ENCODE peak calls at places on chromosome 21, in six cellular contexts. One of them, this sample, is unnamed.

GRCh38 chr21:38242036-38242435 is 14.8 kb upstream of the KCNJ15 start:
- DNase-seq in AG08396: no peak
- DNase-seq in AG09309: no peak
- DNase-seq in GM13977: no peak
- DNase-seq in NCI-H1105: no peak
- DNase-seq in psoas muscle: no peak
- DNase-seq in this sample: no peak

GRCh38 chr21:44425307-44425894 is 29.9 kb upstream of the LRRC3 start:
- DNase-seq in AG08396: no peak
- DNase-seq in AG09309: no peak
- DNase-seq in GM13977: no peak
- DNase-seq in NCI-H1105: no peak
- DNase-seq in psoas muscle: no peak
- DNase-seq in this sample: no peak

GRCh38 chr21:37673801-37674575 is 242.3 kb downstream of the KCNJ6 start:
- DNase-seq in AG08396: no peak
- DNase-seq in AG09309: no peak
- DNase-seq in GM13977: no peak
- DNase-seq in NCI-H1105: no peak
- DNase-seq in psoas muscle: no peak
- DNase-seq in this sample: no peak

GRCh38 chr21:41953831-41954653 is at the start of gene C2CD2:
- DNase-seq in AG08396: peak
- DNase-seq in AG09309: no peak
- DNase-seq in GM13977: peak
- DNase-seq in NCI-H1105: no peak
- DNase-seq in psoas muscle: peak
- DNase-seq in this sample: no peak

GRCh38 chr21:45950740-45951515 is 30.6 kb upstream of the COL6A1 start:
- DNase-seq in AG08396: peak
- DNase-seq in AG09309: no peak
- DNase-seq in GM13977: no peak
- DNase-seq in NCI-H1105: peak
- DNase-seq in psoas muscle: peak
- DNase-seq in this sample: no peak

GRCh38 chr21:31110430-31110829 is 72.2 kb upstream of the KRTAP19-8 start:
- DNase-seq in AG08396: no peak
- DNase-seq in AG09309: no peak
- DNase-seq in GM13977: no peak
- DNase-seq in NCI-H1105: no peak
- DNase-seq in psoas muscle: no peak
- DNase-seq in this sample: no peak

GRCh38 chr21:42317826-42318746 is 2.9 kb upstream of the TFF3 start:
- DNase-seq in AG08396: no peak
- DNase-seq in AG09309: no peak
- DNase-seq in GM13977: no peak
- DNase-seq in NCI-H1105: no peak
- DNase-seq in psoas muscle: no peak
- DNase-seq in this sample: peak

GRCh38 chr21:25307489-25307888 is 299.8 kb downstream of the MRPL39 start:
- DNase-seq in AG08396: peak
- DNase-seq in AG09309: no peak
- DNase-seq in GM13977: no peak
- DNase-seq in NCI-H1105: no peak
- DNase-seq in psoas muscle: no peak
- DNase-seq in this sample: no peak

GRCh38 chr21:43361493-43362296 is 65.2 kb downstream of the SIK1 start:
- DNase-seq in AG08396: peak
- DNase-seq in AG09309: no peak
- DNase-seq in GM13977: peak
- DNase-seq in NCI-H1105: no peak
- DNase-seq in psoas muscle: peak
- DNase-seq in this sample: no peak

GRCh38 chr21:29209696-29210095 is 79.3 kb downstream of the MAP3K7CL start:
- DNase-seq in AG08396: no peak
- DNase-seq in AG09309: no peak
- DNase-seq in GM13977: no peak
- DNase-seq in NCI-H1105: no peak
- DNase-seq in psoas muscle: no peak
- DNase-seq in this sample: no peak

GRCh38 chr21:36059823-36060158 is 535 bp downstream of the SETD4 start:
- DNase-seq in AG08396: peak
- DNase-seq in AG09309: no peak
- DNase-seq in GM13977: no peak
- DNase-seq in NCI-H1105: peak
- DNase-seq in psoas muscle: peak
- DNase-seq in this sample: no peak

GRCh38 chr21:46570119-46570518 is 34.8 kb downstream of the S100B start:
- DNase-seq in AG08396: no peak
- DNase-seq in AG09309: no peak
- DNase-seq in GM13977: no peak
- DNase-seq in NCI-H1105: no peak
- DNase-seq in psoas muscle: no peak
- DNase-seq in this sample: no peak

GRCh38 chr21:32411366-32412161 is 942 bp upstream of the EVA1C start:
- DNase-seq in AG08396: peak
- DNase-seq in AG09309: no peak
- DNase-seq in GM13977: no peak
- DNase-seq in NCI-H1105: peak
- DNase-seq in psoas muscle: peak
- DNase-seq in this sample: no peak

GRCh38 chr21:36661511-36662309 is 37.2 kb upstream of the SIM2 start:
- DNase-seq in AG08396: peak
- DNase-seq in AG09309: no peak
- DNase-seq in GM13977: no peak
- DNase-seq in NCI-H1105: no peak
- DNase-seq in psoas muscle: peak
- DNase-seq in this sample: no peak

GRCh38 chr21:44370027-44370735 is 16.8 kb downstream of the TRPM2 start:
- DNase-seq in AG08396: peak
- DNase-seq in AG09309: peak
- DNase-seq in GM13977: no peak
- DNase-seq in NCI-H1105: peak
- DNase-seq in psoas muscle: peak
- DNase-seq in this sample: peak